ENCODE peak calls at places on chromosomes 12 and 14, in five cellular contexts. I is suprapubic skin, U is nephron progenitor cell, G is H9, Y is fibroblast of lung. L is an unnamed sample.

GRCh38 chr12:55780695-55781094 is 36.8 kb downstream of the SARNP start:
- DNase-seq in I (no peak), U (no peak), G (no peak), Y (peak; percentile 34), L (no peak)

GRCh38 chr12:65501093-65501621 is 222.7 kb downstream of the MSRB3 start:
- DNase-seq in I (no peak), U (no peak), G (no peak), Y (peak; percentile 55), L (peak; percentile 21)

GRCh38 chr12:40078201-40078730 is 27.6 kb downstream of the SLC2A13 start:
- DNase-seq in I (no peak), U (no peak), G (no peak), Y (peak; percentile 2), L (no peak)

GRCh38 chr14:55819610-55820304 is 239.8 kb downstream of the KTN1 start:
- DNase-seq in I (no peak), U (no peak), G (no peak), Y (no peak), L (no peak)

GRCh38 chr12:85829391-85829790 is 6.8 kb downstream of the RASSF9 start:
- DNase-seq in I (no peak), U (no peak), G (no peak), Y (peak; percentile 82), L (no peak)

GRCh38 chr12:71440393-71441349 is 1.1 kb downstream of the LGR5 start:
- DNase-seq in I (no peak), U (peak; percentile 43), G (peak; percentile 39), Y (peak; percentile 7), L (no peak)

GRCh38 chr12:7833831-7834230 is 38.9 kb downstream of the SLC2A14 start:
- DNase-seq in I (no peak), U (no peak), G (no peak), Y (peak; percentile 14), L (no peak)

GRCh38 chr14:82641050-82641540 is 1107.4 kb upstream of the SEL1L start:
- DNase-seq in I (no peak), U (no peak), G (no peak), Y (no peak), L (no peak)

GRCh38 chr12:124636138-124636968 is 68.9 kb upstream of the NCOR2 start:
- DNase-seq in I (no peak), U (no peak), G (no peak), Y (peak; percentile 76), L (no peak)

GRCh38 chr14:38207830-38208815 is at the start of gene SSTR1:
- DNase-seq in I (no peak), U (peak; percentile 28), G (peak; percentile 64), Y (peak; percentile 12), L (peak; percentile 36)

GRCh38 chr12:98838282-98838681 is 193.2 kb downstream of the APAF1 start:
- DNase-seq in I (no peak), U (no peak), G (no peak), Y (peak; percentile 7), L (no peak)

GRCh38 chr12:75505706-75506312 is 5.6 kb downstream of the KRR1 start:
- DNase-seq in I (no peak), U (no peak), G (no peak), Y (no peak), L (peak; percentile 60)

GRCh38 chr14:91416744-91417133 is 881 bp downstream of the CCDC88C start:
- DNase-seq in I (no peak), U (no peak), G (no peak), Y (no peak), L (peak; percentile 29)

GRCh38 chr12:90970471-90970870 is 15.5 kb upstream of the CCER1 start:
- DNase-seq in I (no peak), U (no peak), G (no peak), Y (peak; percentile 14), L (peak; percentile 84)

GRCh38 chr14:38994721-38995120 is 108.3 kb downstream of the SEC23A start:
- DNase-seq in I (no peak), U (no peak), G (no peak), Y (no peak), L (peak; percentile 79)

GRCh38 chr12:50006754-50007442 is 18.4 kb downstream of the RACGAP1 start:
- DNase-seq in I (no peak), U (no peak), G (no peak), Y (peak; percentile 72), L (no peak)

GRCh38 chr12:108778053-108778452 is 46.7 kb upstream of the CORO1C start:
- DNase-seq in I (no peak), U (no peak), G (no peak), Y (no peak), L (no peak)

GRCh38 chr14:63342381-63342780 is 23.6 kb upstream of the GPHB5 start:
- DNase-seq in I (no peak), U (no peak), G (no peak), Y (no peak), L (no peak)

GRCh38 chr12:60920841-60921495 is 1325.1 kb downstream of the SLC16A7 start:
- DNase-seq in I (no peak), U (no peak), G (no peak), Y (no peak), L (no peak)

GRCh38 chr12:102095677-102096263 is 24.1 kb downstream of the NUP37 start:
- DNase-seq in I (no peak), U (no peak), G (no peak), Y (peak; percentile 17), L (peak; percentile 50)

GRCh38 chr12:124906606-124907261 is 7.7 kb downstream of the UBC start:
- DNase-seq in I (peak; percentile 94), U (peak; percentile 87), G (peak; percentile 91), Y (peak; percentile 85), L (peak; percentile 95)

GRCh38 chr14:71240866-71241520 is 333.7 kb downstream of the PCNX1 start:
- DNase-seq in I (no peak), U (no peak), G (no peak), Y (no peak), L (no peak)

GRCh38 chr14:68444449-68445168 is 348.3 kb downstream of the ZFP36L1 start:
- DNase-seq in I (no peak), U (no peak), G (no peak), Y (peak; percentile 79), L (peak; percentile 30)

GRCh38 chr14:30553311-30553989 is 5.5 kb upstream of the G2E3 start:
- DNase-seq in I (no peak), U (no peak), G (no peak), Y (peak; percentile 89), L (no peak)

GRCh38 chr12:127832172-127832571 is 434.8 kb upstream of the TMEM132C start:
- DNase-seq in I (no peak), U (no peak), G (no peak), Y (no peak), L (no peak)

GRCh38 chr12:47265391-47265790 is 185.6 kb upstream of the AMIGO2 start:
- DNase-seq in I (no peak), U (no peak), G (no peak), Y (no peak), L (no peak)

GRCh38 chr12:131847456-131847855 is 19.3 kb downstream of the MMP17 start:
- DNase-seq in I (no peak), U (no peak), G (no peak), Y (no peak), L (no peak)

GRCh38 chr12:18383203-18383602 is 121.9 kb downstream of the PIK3C2G start:
- DNase-seq in I (no peak), U (no peak), G (no peak), Y (peak; percentile 92), L (peak; percentile 46)

GRCh38 chr12:126663304-126664094 is 1598.3 kb downstream of the AACS start:
- DNase-seq in I (no peak), U (peak; percentile 28), G (peak; percentile 62), Y (no peak), L (no peak)

GRCh38 chr12:111310076-111310870 is 58.6 kb downstream of the PHETA1 start:
- DNase-seq in I (no peak), U (no peak), G (no peak), Y (no peak), L (no peak)

GRCh38 chr14:85250369-85250768 is 279.6 kb upstream of the FLRT2 start:
- DNase-seq in I (no peak), U (no peak), G (peak; percentile 58), Y (no peak), L (peak; percentile 78)

GRCh38 chr12:100403446-100403845 is 46.6 kb downstream of the SLC17A8 start:
- DNase-seq in I (no peak), U (no peak), G (no peak), Y (peak; percentile 52), L (no peak)

GRCh38 chr12:113422030-113422900 is at the start of gene SDSL:
- DNase-seq in I (peak; percentile 75), U (peak; percentile 37), G (peak; percentile 60), Y (peak; percentile 84), L (peak; percentile 58)